ENCODE peak calls at places on chromosomes 7 and 10, in six cellular contexts. M is GM23338; T is NCI-H345; U is stimulated activated CD4-positive, alpha-beta T cell treated with anti-CD3 and anti-CD28 coated beads, Interleukin-15, amount 100 ng/mL, for 24 hours; W is M059J; X is T-cell. P is an unnamed sample.

GRCh38 chr10:116728526-116729096 is 13.8 kb downstream of the HSPA12A start:
- DNase-seq in M (no peak), X (no peak), U (no peak), W (no peak), T (no peak), P (no peak)

GRCh38 chr7:157271991-157272324 is 64.8 kb upstream of the DNAJB6 start:
- DNase-seq in X (no peak), T (no peak), W (peak), M (no peak), U (no peak), P (no peak)

GRCh38 chr7:16471933-16472332 is 6.4 kb upstream of the SOSTDC1 start:
- DNase-seq in U (no peak), W (no peak), T (no peak), X (no peak), M (no peak), P (no peak)

GRCh38 chr10:13099144-13099665 is 758 bp upstream of the OPTN start:
- DNase-seq in U (peak), T (peak), W (peak), X (peak), M (peak), P (peak)

GRCh38 chr7:82633592-82633991 is 190.0 kb upstream of the CACNA2D1 start:
- DNase-seq in X (no peak), T (no peak), U (no peak), M (no peak), W (no peak), P (no peak)

GRCh38 chr10:96502561-96503267 is 11.0 kb downstream of the TLL2 start:
- DNase-seq in M (no peak), X (no peak), T (peak), U (no peak), W (no peak), P (no peak)

GRCh38 chr10:98067165-98067564 is 36.7 kb upstream of the CRTAC1 start:
- DNase-seq in U (no peak), X (no peak), M (peak), T (no peak), W (no peak), P (no peak)

GRCh38 chr10:58412502-58412961 is 27.3 kb downstream of the TFAM start:
- DNase-seq in W (peak), T (no peak), X (no peak), U (no peak), M (peak), P (no peak)

GRCh38 chr10:118139321-118139720 is 92.6 kb upstream of the RAB11FIP2 start:
- DNase-seq in T (no peak), X (no peak), U (no peak), W (no peak), M (no peak), P (no peak)

GRCh38 chr7:133167300-133167699 is 85.4 kb upstream of the CHCHD3 start:
- DNase-seq in U (no peak), M (peak), T (no peak), X (no peak), W (no peak), P (no peak)

GRCh38 chr7:111363099-111363498 is 199.2 kb downstream of the IMMP2L start:
- DNase-seq in T (no peak), U (no peak), X (no peak), W (peak), M (no peak), P (no peak)

GRCh38 chr10:109968954-109969644 is 38.7 kb upstream of the ADD3 start:
- DNase-seq in X (no peak), U (no peak), T (no peak), W (no peak), M (no peak), P (no peak)

GRCh38 chr10:69101451-69102095 is 13.7 kb downstream of the SRGN start:
- DNase-seq in W (peak), X (no peak), M (no peak), T (no peak), U (peak), P (no peak)

GRCh38 chr10:69048103-69048502 is 39.8 kb upstream of the SRGN start:
- DNase-seq in W (peak), M (no peak), T (no peak), U (peak), X (no peak), P (peak)

GRCh38 chr7:95636140-95636539 is 39.8 kb upstream of the PDK4 start:
- DNase-seq in T (no peak), W (peak), U (no peak), M (peak), X (no peak), P (no peak)

GRCh38 chr7:23105086-23105643 is 420 bp upstream of the KLHL7 start:
- DNase-seq in U (no peak), X (no peak), W (peak), M (no peak), T (peak), P (no peak)

GRCh38 chr10:44593952-44594351 is 209.1 kb upstream of the CXCL12 start:
- DNase-seq in X (no peak), W (no peak), U (no peak), T (no peak), M (no peak), P (no peak)